ENCODE peak calls at places on chromosomes 11 and 22, in five cellular contexts. One of them, this sample, is unnamed.

GRCh38 chr11:118917488-118918127 is 8.1 kb downstream of the BCL9L start:
- DNase-seq in PC-3: peak
- DNase-seq in heart right ventricle: peak
- DNase-seq in psoas muscle: peak
- DNase-seq in pancreas: peak
- DNase-seq in this sample: peak

GRCh38 chr11:133900176-133901105 is 55.1 kb upstream of the SPATA19 start:
- DNase-seq in psoas muscle: no peak
- DNase-seq in pancreas: no peak
- DNase-seq in heart right ventricle: no peak
- DNase-seq in PC-3: no peak
- DNase-seq in this sample: no peak

GRCh38 chr11:4881860-4882500 is at the start of gene OR51T1:
- DNase-seq in pancreas: no peak
- DNase-seq in heart right ventricle: no peak
- DNase-seq in PC-3: no peak
- DNase-seq in psoas muscle: no peak
- DNase-seq in this sample: no peak

GRCh38 chr11:130992788-130993187 is 76.5 kb upstream of the SNX19 start:
- DNase-seq in PC-3: no peak
- DNase-seq in psoas muscle: no peak
- DNase-seq in heart right ventricle: no peak
- DNase-seq in pancreas: no peak
- DNase-seq in this sample: no peak

GRCh38 chr11:28878025-28878424 is 769.8 kb downstream of the METTL15 start:
- DNase-seq in PC-3: peak
- DNase-seq in heart right ventricle: no peak
- DNase-seq in psoas muscle: no peak
- DNase-seq in pancreas: no peak
- DNase-seq in this sample: peak

GRCh38 chr11:73072935-73073481 is 69.1 kb downstream of the FCHSD2 start:
- DNase-seq in psoas muscle: no peak
- DNase-seq in PC-3: peak
- DNase-seq in pancreas: no peak
- DNase-seq in heart right ventricle: no peak
- DNase-seq in this sample: peak

GRCh38 chr11:2273771-2274170 is 3.4 kb upstream of the ASCL2 start:
- DNase-seq in pancreas: no peak
- DNase-seq in psoas muscle: no peak
- DNase-seq in heart right ventricle: peak
- DNase-seq in PC-3: peak
- DNase-seq in this sample: no peak

GRCh38 chr22:31399211-31400022 is at the start of gene DRG1:
- DNase-seq in PC-3: peak
- DNase-seq in pancreas: peak
- DNase-seq in heart right ventricle: peak
- DNase-seq in psoas muscle: peak
- DNase-seq in this sample: peak

GRCh38 chr22:19971276-19972124 is 29.9 kb upstream of the TXNRD2 start:
- DNase-seq in pancreas: no peak
- DNase-seq in heart right ventricle: no peak
- DNase-seq in psoas muscle: no peak
- DNase-seq in PC-3: no peak
- DNase-seq in this sample: no peak

GRCh38 chr11:126488591-126489370 is 133.3 kb downstream of the ST3GAL4 start:
- DNase-seq in heart right ventricle: no peak
- DNase-seq in psoas muscle: peak
- DNase-seq in pancreas: no peak
- DNase-seq in PC-3: no peak
- DNase-seq in this sample: no peak

GRCh38 chr11:36195496-36196346 is 93.5 kb downstream of the COMMD9 start:
- DNase-seq in PC-3: no peak
- DNase-seq in heart right ventricle: no peak
- DNase-seq in pancreas: no peak
- DNase-seq in psoas muscle: no peak
- DNase-seq in this sample: no peak

GRCh38 chr11:9708544-9708943 is 44.7 kb downstream of the SWAP70 start:
- DNase-seq in PC-3: peak
- DNase-seq in pancreas: no peak
- DNase-seq in psoas muscle: no peak
- DNase-seq in heart right ventricle: no peak
- DNase-seq in this sample: no peak

GRCh38 chr22:43828711-43829447 is 16.8 kb upstream of the EFCAB6 start:
- DNase-seq in PC-3: no peak
- DNase-seq in heart right ventricle: peak
- DNase-seq in pancreas: no peak
- DNase-seq in psoas muscle: peak
- DNase-seq in this sample: no peak
- TF ChIP-seq CTCF in PC-3: no peak
- TF ChIP-seq CTCF in heart right ventricle: peak
- TF ChIP-seq CTCF in pancreas: no peak
- TF ChIP-seq CTCF in psoas muscle: peak
- TF ChIP-seq CTCF in this sample: no peak

GRCh38 chr11:65487467-65488272 is 11.2 kb upstream of the MALAT1 start:
- DNase-seq in psoas muscle: peak
- DNase-seq in pancreas: peak
- DNase-seq in heart right ventricle: peak
- DNase-seq in PC-3: peak
- DNase-seq in this sample: peak

GRCh38 chr11:65489061-65489705 is 9.7 kb upstream of the MALAT1 start:
- DNase-seq in heart right ventricle: peak
- DNase-seq in PC-3: no peak
- DNase-seq in psoas muscle: peak
- DNase-seq in pancreas: no peak
- DNase-seq in this sample: no peak

GRCh38 chr11:65486570-65487466 is 12.0 kb upstream of the MALAT1 start:
- DNase-seq in PC-3: no peak
- DNase-seq in pancreas: peak
- DNase-seq in heart right ventricle: no peak
- DNase-seq in psoas muscle: no peak
- DNase-seq in this sample: no peak

GRCh38 chr11:65488273-65489058 is 10.4 kb upstream of the MALAT1 start:
- DNase-seq in pancreas: peak
- DNase-seq in PC-3: no peak
- DNase-seq in heart right ventricle: no peak
- DNase-seq in psoas muscle: peak
- DNase-seq in this sample: no peak

DNA sequence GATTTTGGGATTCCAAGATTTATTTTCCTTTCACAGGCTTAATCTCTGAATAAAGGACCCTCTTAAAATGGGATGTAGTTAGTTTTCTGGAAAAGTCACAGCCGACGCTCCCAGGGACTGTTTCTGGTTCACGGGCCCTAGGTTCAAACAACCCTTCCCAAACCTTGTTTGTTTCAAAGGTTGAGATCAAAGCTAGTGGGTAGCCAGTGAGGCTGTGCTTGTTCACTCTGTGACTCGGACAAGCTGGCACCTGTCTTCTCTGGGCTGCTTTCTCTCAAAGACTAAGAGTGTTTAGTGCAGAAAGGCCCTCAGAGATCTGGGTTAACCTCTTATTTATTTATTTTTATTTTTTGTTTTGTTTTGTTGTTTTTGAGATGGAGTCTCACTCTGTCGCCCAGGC is 13.0 kb upstream of the MALAT1 start:
- DNase-seq in psoas muscle: no peak
- DNase-seq in PC-3: no peak
- DNase-seq in pancreas: no peak
- DNase-seq in heart right ventricle: no peak
- DNase-seq in this sample: no peak
- H3K27ac ChIP-seq in psoas muscle: peak
- H3K27ac ChIP-seq in PC-3: no peak
- H3K27ac ChIP-seq in pancreas: no peak
- H3K27ac ChIP-seq in heart right ventricle: peak
- H3K27ac ChIP-seq in this sample: peak

GRCh38 chr11:66604161-66604560 is 11.2 kb downstream of the CCS start:
- DNase-seq in PC-3: no peak
- DNase-seq in pancreas: no peak
- DNase-seq in psoas muscle: no peak
- DNase-seq in heart right ventricle: no peak
- DNase-seq in this sample: no peak

GRCh38 chr11:66603072-66603471 is 10.1 kb downstream of the CCS start:
- DNase-seq in heart right ventricle: no peak
- DNase-seq in psoas muscle: no peak
- DNase-seq in PC-3: no peak
- DNase-seq in pancreas: no peak
- DNase-seq in this sample: no peak

GRCh38 chr11:66598993-66599392 is 6.0 kb downstream of the CCS start:
- DNase-seq in PC-3: no peak
- DNase-seq in heart right ventricle: no peak
- DNase-seq in pancreas: no peak
- DNase-seq in psoas muscle: no peak
- DNase-seq in this sample: no peak

GRCh38 chr11:66600219-66600923 is 7.4 kb downstream of the CCS start:
- DNase-seq in pancreas: no peak
- DNase-seq in psoas muscle: no peak
- DNase-seq in heart right ventricle: no peak
- DNase-seq in PC-3: no peak
- DNase-seq in this sample: no peak

GRCh38 chr11:66600924-66601233 is 7.9 kb downstream of the CCS start:
- DNase-seq in psoas muscle: no peak
- DNase-seq in PC-3: no peak
- DNase-seq in pancreas: no peak
- DNase-seq in heart right ventricle: no peak
- DNase-seq in this sample: no peak
- TF ChIP-seq CTCF in psoas muscle: no peak
- TF ChIP-seq CTCF in PC-3: no peak
- TF ChIP-seq CTCF in pancreas: no peak
- TF ChIP-seq CTCF in heart right ventricle: no peak
- TF ChIP-seq CTCF in this sample: no peak

DNA sequence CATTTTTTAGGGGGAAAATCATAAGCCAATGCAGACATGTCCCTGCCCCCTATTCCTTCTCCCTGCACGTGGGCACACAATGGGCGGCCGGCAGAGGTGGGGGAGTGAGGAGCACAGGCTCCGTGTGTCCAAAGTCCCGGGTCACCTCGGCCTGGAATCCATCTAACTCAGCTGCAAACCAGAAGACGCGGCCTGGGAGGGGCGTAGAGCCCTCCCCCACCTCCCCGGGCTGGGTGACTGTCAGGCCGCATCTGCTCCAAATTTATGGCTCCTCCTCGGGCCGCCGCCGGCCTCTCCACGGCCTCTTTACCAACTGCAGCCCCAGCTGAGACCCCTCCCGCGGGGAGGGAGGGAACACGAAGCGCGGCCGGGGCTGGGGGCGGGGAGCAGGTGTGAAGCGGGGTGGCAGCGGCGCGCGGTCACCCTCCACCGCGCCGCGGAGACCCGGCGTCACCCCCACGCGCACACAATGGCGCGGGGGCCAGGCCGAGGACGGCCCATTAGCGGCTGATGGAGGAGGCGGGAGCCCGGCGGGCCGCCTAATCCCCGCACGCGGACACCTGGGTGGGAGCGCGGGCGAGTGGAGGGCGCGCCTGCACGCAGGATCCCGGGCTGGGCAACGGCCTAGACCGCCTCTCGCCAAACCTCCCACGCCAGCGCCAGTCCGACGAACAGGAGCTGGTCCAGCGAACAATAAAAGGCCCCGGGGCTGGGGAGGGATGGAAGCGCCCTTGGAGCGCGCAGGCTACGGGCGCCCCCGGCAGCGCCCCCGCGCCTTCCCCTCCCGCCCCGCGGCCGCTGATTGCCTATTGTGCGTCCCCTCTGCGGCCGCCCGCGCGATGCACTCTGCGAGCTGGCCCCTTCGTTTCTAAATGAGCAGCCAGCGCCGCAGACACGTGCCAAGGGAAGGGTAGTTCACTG is 25.9 kb upstream of the ROBO3 start:
- DNase-seq in pancreas: no peak
- DNase-seq in heart right ventricle: no peak
- DNase-seq in PC-3: no peak
- DNase-seq in psoas muscle: peak
- DNase-seq in this sample: no peak
- H3K27ac ChIP-seq in pancreas: no peak
- H3K27ac ChIP-seq in heart right ventricle: no peak
- H3K27ac ChIP-seq in PC-3: no peak
- H3K27ac ChIP-seq in psoas muscle: no peak
- H3K27ac ChIP-seq in this sample: no peak

DNA sequence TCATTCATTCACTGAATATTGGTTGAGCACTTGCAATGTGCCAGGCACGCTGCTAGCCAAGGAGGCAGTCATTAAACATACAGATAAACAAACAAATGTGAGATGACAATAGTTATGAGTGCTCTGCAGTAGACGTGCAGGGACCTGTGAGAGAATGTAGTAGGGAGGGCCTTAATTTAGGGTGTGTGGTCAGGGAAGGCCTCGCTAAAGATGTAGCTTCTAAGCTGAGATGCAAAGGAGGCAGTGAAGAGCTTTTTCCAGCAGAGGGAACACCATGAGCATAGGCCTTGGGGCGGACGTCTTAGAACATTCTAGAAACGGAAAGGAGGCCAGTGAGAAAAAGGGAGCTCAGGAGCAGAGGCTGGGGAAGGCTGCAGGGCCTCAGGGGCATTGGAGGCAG is 789 bp upstream of the NCF4 start:
- DNase-seq in heart right ventricle: no peak
- DNase-seq in PC-3: no peak
- DNase-seq in psoas muscle: no peak
- DNase-seq in pancreas: no peak
- DNase-seq in this sample: peak
- TF ChIP-seq CTCF in heart right ventricle: no peak
- TF ChIP-seq CTCF in PC-3: no peak
- TF ChIP-seq CTCF in psoas muscle: no peak
- TF ChIP-seq CTCF in pancreas: no peak
- TF ChIP-seq CTCF in this sample: no peak

This sample was measured in RWPE1.